ENCODE peak calls at places on chromosomes 16 and 17, in five cellular contexts. O is heart left ventricle, B is body of pancreas, P is AG09319, A is cardiac muscle cell. V is an unnamed sample.

GRCh38 chr17:33949100-33949499 is 306.0 kb upstream of the CCL2 start:
- DNase-seq in O (no peak), B (peak; percentile 46), P (no peak), A (peak; percentile 51), V (peak; percentile 13)

GRCh38 chr17:62665599-62665998 is 38.1 kb downstream of the MRC2 start:
- DNase-seq in O (no peak), B (no peak), P (no peak), A (no peak), V (no peak)

GRCh38 chr16:13350000-13350399 is 448.6 kb downstream of the SHISA9 start:
- DNase-seq in O (no peak), B (no peak), P (no peak), A (no peak), V (no peak)

GRCh38 chr16:58331024-58331707 is 36.3 kb upstream of the PRSS54 start:
- DNase-seq in O (no peak), B (no peak), P (no peak), A (peak; percentile 62), V (peak; percentile 33)

GRCh38 chr17:61361084-61361483 is 38.6 kb upstream of the TBX2 start:
- DNase-seq in O (no peak), B (no peak), P (peak; percentile 39), A (no peak), V (no peak)

GRCh38 chr17:77373298-77374169 is 232.8 kb downstream of the SEC14L1 start:
- DNase-seq in O (no peak), B (peak; percentile 44), P (no peak), A (no peak), V (no peak)

GRCh38 chr17:60086822-60087591 is 8.3 kb upstream of the HEATR6 start:
- DNase-seq in O (no peak), B (no peak), P (no peak), A (no peak), V (no peak)

GRCh38 chr16:166375-167116 is 768 bp downstream of the HBM start:
- DNase-seq in O (no peak), B (no peak), P (no peak), A (no peak), V (no peak)

GRCh38 chr16:87765473-87765775 is 362 bp downstream of the KLHDC4 start:
- DNase-seq in O (no peak), B (no peak), P (no peak), A (no peak), V (peak; percentile 9)

GRCh38 chr17:77594416-77595209 is 363.9 kb upstream of the TNRC6C start:
- DNase-seq in O (no peak), B (no peak), P (no peak), A (no peak), V (no peak)

GRCh38 chr17:68356520-68356919 is 65.2 kb downstream of the ARSG start:
- DNase-seq in O (no peak), B (peak; percentile 38), P (no peak), A (no peak), V (no peak)

GRCh38 chr16:27209591-27209990 is 6.3 kb downstream of the KDM8 start:
- DNase-seq in O (no peak), B (no peak), P (no peak), A (no peak), V (no peak)

GRCh38 chr16:68365167-68365817 is 54.5 kb downstream of the PRMT7 start:
- DNase-seq in O (no peak), B (no peak), P (no peak), A (no peak), V (no peak)

GRCh38 chr16:5071681-5072333 is at the start of gene ALG1:
- DNase-seq in O (peak; percentile 92), B (peak; percentile 91), P (peak; percentile 61), A (peak; percentile 92), V (peak; percentile 94)

GRCh38 chr16:48609453-48610023 is 442 bp downstream of the N4BP1 start:
- DNase-seq in O (peak; percentile 74), B (peak; percentile 73), P (peak; percentile 18), A (peak; percentile 80), V (peak; percentile 20)

GRCh38 chr16:81419806-81420205 is 24.8 kb upstream of the CMIP start:
- DNase-seq in O (no peak), B (no peak), P (no peak), A (no peak), V (no peak)

GRCh38 chr17:51217946-51218345 is 41.9 kb downstream of the MBTD1 start:
- DNase-seq in O (no peak), B (no peak), P (no peak), A (no peak), V (no peak)

GRCh38 chr16:54540525-54541180 is 254.1 kb upstream of the IRX3 start:
- DNase-seq in O (no peak), B (peak; percentile 10), P (no peak), A (no peak), V (no peak)

GRCh38 chr17:79648181-79648831 is 37.5 kb upstream of the RBFOX3 start:
- DNase-seq in O (no peak), B (no peak), P (no peak), A (no peak), V (no peak)

GRCh38 chr16:71426069-71426879 is 15.6 kb downstream of the TLE7 start:
- DNase-seq in O (no peak), B (peak; percentile 76), P (peak; percentile 62), A (peak; percentile 56), V (peak; percentile 78)

GRCh38 chr17:16239931-16240330 is 22.9 kb downstream of the PIGL start:
- DNase-seq in O (no peak), B (no peak), P (no peak), A (no peak), V (no peak)

GRCh38 chr17:62565817-62566216 is 61.7 kb upstream of the MRC2 start:
- DNase-seq in O (no peak), B (no peak), P (no peak), A (no peak), V (no peak)

GRCh38 chr17:79987890-79988162 is 47.8 kb downstream of the TBC1D16 start:
- DNase-seq in O (no peak), B (no peak), P (no peak), A (no peak), V (no peak)

GRCh38 chr16:11218324-11218962 is 37.6 kb downstream of the SOCS1 start:
- DNase-seq in O (no peak), B (no peak), P (no peak), A (no peak), V (no peak)
- TF ChIP-seq CTCF in O (peak; percentile 36), B (no peak), P (peak; percentile 30), A (peak; percentile 54), V (peak; percentile 64)

GRCh38 chr16:1427473-1428461 is 3.1 kb upstream of the PERCC1 start:
- DNase-seq in O (no peak), B (no peak), P (no peak), A (no peak), V (no peak)

GRCh38 chr16:1429631-1430030 is 1.2 kb upstream of the PERCC1 start:
- DNase-seq in O (no peak), B (no peak), P (no peak), A (no peak), V (no peak)

GRCh38 chr16:1426734-1427451 is 4.0 kb upstream of the PERCC1 start:
- DNase-seq in O (no peak), B (no peak), P (no peak), A (no peak), V (no peak)

GRCh38 chr16:1429026-1429425 is 1.9 kb upstream of the PERCC1 start:
- DNase-seq in O (no peak), B (no peak), P (no peak), A (no peak), V (no peak)

DNA sequence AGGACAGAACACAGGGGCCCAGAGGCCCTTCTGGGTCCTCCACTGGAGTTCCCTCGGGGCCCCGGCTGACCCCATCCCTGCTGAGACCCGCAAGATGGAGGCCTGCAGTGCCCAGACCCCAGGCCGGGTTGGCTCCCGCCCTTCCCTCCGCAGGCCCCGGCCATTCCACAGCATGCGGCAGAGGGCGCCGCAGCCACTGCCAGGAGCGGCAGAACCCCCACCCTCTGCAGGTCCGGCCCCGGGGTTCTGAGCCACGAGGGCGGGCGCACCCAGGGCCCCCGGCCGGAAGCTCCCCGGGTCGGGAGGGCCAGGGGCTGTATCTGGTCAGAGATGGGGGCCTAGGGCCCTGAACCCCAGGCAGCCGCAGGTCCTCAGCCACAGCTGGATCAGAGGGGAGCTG is 2.4 kb upstream of the PERCC1 start:
- DNase-seq in O (no peak), B (no peak), P (no peak), A (no peak), V (peak; percentile 47)
- TF ChIP-seq CTCF in O (peak; percentile 67), B (no peak), P (peak; percentile 31), A (peak; percentile 51), V (peak; percentile 19)

GRCh38 chr16:30179195-30179594 is 4.2 kb upstream of the CORO1A start:
- DNase-seq in O (no peak), B (no peak), P (no peak), A (no peak), V (no peak)
- TF ChIP-seq CTCF in O (no peak), B (no peak), P (no peak), A (no peak), V (no peak)

GRCh38 chr17:18953231-18953728 is 1.3 kb downstream of the SLC5A10 start:
- DNase-seq in O (no peak), B (no peak), P (no peak), A (no peak), V (no peak)

GRCh38 chr17:18954321-18954720 is 2.4 kb downstream of the SLC5A10 start:
- DNase-seq in O (no peak), B (no peak), P (no peak), A (no peak), V (no peak)

GRCh38 chr17:18949566-18949965 is 2.4 kb upstream of the SLC5A10 start:
- DNase-seq in O (no peak), B (no peak), P (no peak), A (no peak), V (no peak)

GRCh38 chr17:18950944-18951905 is 740 bp upstream of the SLC5A10 start:
- DNase-seq in O (peak; percentile 49), B (peak; percentile 75), P (no peak), A (peak; percentile 50), V (peak; percentile 69)

DNA sequence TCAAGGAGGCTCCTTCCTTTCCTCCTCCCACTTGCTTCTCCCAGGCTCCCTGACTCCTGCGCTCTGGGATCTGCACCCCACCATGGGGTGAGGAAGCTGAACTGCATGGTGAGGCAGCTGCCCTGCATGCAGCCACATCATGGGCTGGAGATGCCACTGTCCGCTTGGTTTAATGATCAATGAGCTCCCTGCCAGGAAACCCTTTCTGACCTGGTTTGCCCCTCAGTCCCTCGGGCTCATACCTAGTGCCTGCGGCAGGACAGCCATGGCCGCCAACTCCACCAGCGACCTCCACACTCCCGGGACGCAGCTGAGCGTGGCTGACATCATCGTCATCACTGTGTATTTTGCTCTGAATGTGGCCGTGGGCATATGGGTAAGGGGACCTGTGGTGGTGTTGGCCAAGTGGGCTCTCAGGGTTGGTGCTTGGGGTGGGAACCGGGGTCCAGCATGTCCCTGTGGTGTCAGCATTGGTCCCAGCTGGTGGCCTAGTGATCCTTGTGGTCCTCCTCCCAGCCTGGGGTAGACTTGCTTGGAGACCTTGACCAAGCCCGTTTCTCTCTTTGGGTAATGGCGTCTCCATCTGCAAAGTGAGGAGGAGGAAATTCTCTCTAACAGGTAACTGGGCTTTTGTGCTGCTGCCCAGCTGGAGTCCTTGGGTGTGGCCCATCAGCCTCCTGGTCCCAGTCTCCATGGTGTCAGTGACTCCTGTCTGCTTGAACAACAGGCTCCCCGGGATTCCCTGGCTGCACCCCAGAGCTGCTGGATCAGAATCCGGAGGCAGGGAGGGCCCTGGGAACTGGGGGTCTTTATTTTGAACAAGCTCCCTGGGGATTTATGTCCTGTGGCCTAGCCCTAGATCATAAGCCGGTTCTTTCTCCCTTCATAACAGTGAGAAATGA is at the start of gene SLC5A10:
- DNase-seq in O (no peak), B (no peak), P (no peak), A (no peak), V (no peak)
- TF ChIP-seq CTCF in O (no peak), B (no peak), P (peak; percentile 7), A (peak; percentile 23), V (no peak)